ENCODE peak calls at places on chromosomes 7 and 10, in six cellular contexts. K is tibial nerve, I is heart left ventricle, O is gastrocnemius medialis, M is transverse colon, Q is body of pancreas. G is an unnamed sample. For H3K4me1, the result is how much of the 10 kb centered on the place peaks cover.

GRCh38 chr10:92238586-92239098 is 52.2 kb downstream of the CPEB3 start:
- DNase-seq in K (peak), I (no peak), O (peak), M (peak), Q (peak), G (peak)

GRCh38 chr7:155399577-155399976 is 58.4 kb upstream of the EN2 start:
- DNase-seq in K (no peak), I (no peak), O (no peak), M (no peak), Q (no peak), G (no peak)

GRCh38 chr10:78134919-78135318 is 101.3 kb downstream of the RPS24 start:
- DNase-seq in K (no peak), I (no peak), O (no peak), M (no peak), Q (no peak), G (no peak)

GRCh38 chr10:48670978-48671913 is 13.4 kb upstream of the WDFY4 start:
- DNase-seq in K (no peak), I (peak), O (no peak), M (peak), Q (no peak), G (no peak)

GRCh38 chr10:102660891-102661613 is 16.8 kb downstream of the TRIM8 start:
- DNase-seq in K (no peak), I (peak), O (no peak), M (peak), Q (peak), G (no peak)

GRCh38 chr7:36563706-36564325 is 160.5 kb downstream of the AOAH start:
- DNase-seq in K (no peak), I (no peak), O (no peak), M (no peak), Q (no peak), G (no peak)

GRCh38 chr10:642186-642890 is 47.1 kb downstream of the DIP2C start:
- DNase-seq in K (no peak), I (no peak), O (no peak), M (peak), Q (no peak), G (no peak)

GRCh38 chr7:93476491-93477344 is 97.8 kb downstream of the CALCR start:
- DNase-seq in K (no peak), I (no peak), O (no peak), M (no peak), Q (no peak), G (no peak)

GRCh38 chr7:38102486-38102885 is 75.6 kb upstream of the STARD3NL start:
- DNase-seq in K (no peak), I (no peak), O (no peak), M (no peak), Q (no peak), G (no peak)

GRCh38 chr7:73599916-73600315 is 21.5 kb upstream of the TBL2 start:
- DNase-seq in K (no peak), I (no peak), O (no peak), M (no peak), Q (no peak), G (no peak)

GRCh38 chr10:58239561-58240169 is 28.0 kb downstream of the IPMK start:
- DNase-seq in K (no peak), I (no peak), O (no peak), M (no peak), Q (no peak), G (no peak)

GRCh38 chr7:81503321-81503720 is 266.5 kb downstream of the HGF start:
- DNase-seq in K (no peak), I (no peak), O (no peak), M (no peak), Q (no peak), G (no peak)

GRCh38 chr7:149869867-149870266 is 3.9 kb upstream of the ATP6V0E2 start:
- DNase-seq in K (no peak), I (peak), O (no peak), M (no peak), Q (no peak), G (no peak)

GRCh38 chr7:44637788-44638594 is 31.6 kb downstream of the OGDH start:
- DNase-seq in K (no peak), I (no peak), O (no peak), M (peak), Q (peak), G (no peak)

GRCh38 chr10:30527623-30528426 is 93.8 kb downstream of the MAP3K8 start:
- DNase-seq in K (no peak), I (no peak), O (no peak), M (no peak), Q (peak), G (no peak)

GRCh38 chr10:77361426-77361825 is 276.2 kb downstream of the KCNMA1 start:
- DNase-seq in K (no peak), I (no peak), O (no peak), M (no peak), Q (no peak), G (no peak)

GRCh38 chr10:97724341-97724941 is 10.9 kb downstream of the MARVELD1 start:
- DNase-seq in K (no peak), I (no peak), O (no peak), M (peak), Q (no peak), G (no peak)

GRCh38 chr7:50335795-50336754 is 31.6 kb downstream of the IKZF1 start:
- DNase-seq in K (no peak), I (no peak), O (no peak), M (peak), Q (no peak), G (no peak)

GRCh38 chr10:4470231-4470840 is 355.7 kb upstream of the AKR1E2 start:
- DNase-seq in K (no peak), I (no peak), O (no peak), M (no peak), Q (no peak), G (no peak)

GRCh38 chr10:110833941-110834621 is 37.6 kb upstream of the PDCD4 start:
- DNase-seq in K (no peak), I (no peak), O (no peak), M (no peak), Q (peak), G (peak)

GRCh38 chr7:121382479-121382878 is 13.6 kb downstream of the FAM3C start:
- DNase-seq in K (no peak), I (no peak), O (no peak), M (no peak), Q (no peak), G (no peak)

GRCh38 chr7:949021-949934 is 5.2 kb downstream of the ADAP1 start:
- DNase-seq in K (no peak), I (peak), O (no peak), M (peak), Q (peak), G (no peak)

GRCh38 chr10:132185601-132186487 is 904 bp upstream of the DPYSL4 start:
- DNase-seq in K (no peak), I (peak), O (no peak), M (peak), Q (peak), G (peak)

GRCh38 chr7:139844779-139845442 is 15.8 kb downstream of the TBXAS1 start:
- DNase-seq in K (no peak), I (no peak), O (no peak), M (peak), Q (peak), G (no peak)

GRCh38 chr10:87842776-87843497 is 20.4 kb downstream of the KLLN start:
- DNase-seq in K (no peak), I (no peak), O (no peak), M (no peak), Q (no peak), G (no peak)

GRCh38 chr7:84744388-84744787 is 442.5 kb downstream of the SEMA3D start:
- DNase-seq in K (no peak), I (no peak), O (no peak), M (no peak), Q (no peak), G (no peak)

GRCh38 chr10:33666686-33667480 is 332.4 kb upstream of the NRP1 start:
- DNase-seq in K (no peak), I (no peak), O (no peak), M (no peak), Q (no peak), G (peak)

GRCh38 chr7:72087926-72088325 is 324.2 kb downstream of the CALN1 start:
- DNase-seq in K (no peak), I (no peak), O (no peak), M (no peak), Q (no peak), G (no peak)

GRCh38 chr10:110507303-110507702 is 9.6 kb downstream of the DUSP5 start:
- DNase-seq in K (no peak), I (no peak), O (no peak), M (no peak), Q (no peak), G (no peak)

GRCh38 chr10:59873924-59874323 is 32.4 kb downstream of the CCDC6 start:
- DNase-seq in K (no peak), I (no peak), O (no peak), M (no peak), Q (no peak), G (no peak)

GRCh38 chr10:132506711-132507466 is 30.7 kb upstream of the INPP5A start:
- DNase-seq in K (peak), I (no peak), O (peak), M (no peak), Q (peak), G (peak)

GRCh38 chr7:127943541-127944521 is 87.4 kb downstream of the LRRC4 start:
- DNase-seq in K (no peak), I (no peak), O (no peak), M (no peak), Q (peak), G (no peak)

GRCh38 chr7:127940365-127941160 is 90.7 kb downstream of the LRRC4 start:
- DNase-seq in K (no peak), I (no peak), O (no peak), M (no peak), Q (peak), G (no peak)

GRCh38 chr7:127938588-127938987 is 92.6 kb downstream of the LRRC4 start:
- DNase-seq in K (no peak), I (no peak), O (no peak), M (no peak), Q (no peak), G (no peak)

GRCh38 chr7:127937066-127937680 is 94.1 kb downstream of the LRRC4 start:
- DNase-seq in K (no peak), I (no peak), O (no peak), M (no peak), Q (no peak), G (no peak)

DNA sequence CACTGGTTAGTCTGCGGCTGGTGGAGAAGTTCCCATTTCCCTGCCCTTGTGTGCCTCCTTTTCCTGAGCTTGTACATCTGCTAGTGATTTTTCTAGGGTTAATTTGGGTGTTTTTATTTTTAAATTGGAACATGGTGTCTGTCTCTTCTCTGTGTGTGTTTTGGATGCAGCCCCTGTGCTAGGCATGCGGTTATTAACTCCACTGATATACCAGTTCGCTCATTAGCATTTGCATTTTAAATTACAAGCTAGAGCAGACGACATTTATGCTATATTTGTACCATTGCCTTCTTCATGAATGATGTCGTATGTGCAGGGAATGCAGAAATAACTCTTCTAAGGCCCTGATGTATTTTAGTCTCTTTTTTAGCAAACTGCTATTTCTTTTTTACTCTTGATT is 89.8 kb downstream of the LRRC4 start:
- DNase-seq in K (no peak), I (no peak), O (no peak), M (no peak), Q (no peak), G (no peak)
- H3K4me1 ChIP-seq in K (half or more), I (under half), O (under half), M (under half), Q (under half), G (under half)

DNA sequence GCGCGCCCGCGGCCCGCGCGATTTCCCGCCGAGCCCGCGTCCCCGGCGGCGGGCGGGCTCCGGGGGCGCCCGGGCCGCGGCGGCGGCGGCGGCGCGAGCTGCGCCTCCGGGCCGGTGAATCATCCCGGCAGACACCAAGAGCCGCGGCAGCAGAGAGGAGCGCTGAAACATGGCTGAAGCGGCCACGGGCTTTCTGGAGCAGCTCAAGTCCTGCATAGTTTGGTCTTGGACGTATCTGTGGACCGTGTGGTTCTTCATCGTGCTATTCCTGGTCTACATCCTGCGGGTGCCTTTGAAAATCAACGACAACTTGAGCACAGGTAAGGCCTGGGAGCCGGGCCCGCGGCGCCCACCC is at the start of gene ST7:
- DNase-seq in K (no peak), I (peak), O (peak), M (peak), Q (peak), G (peak)
- TF ChIP-seq POLR2A in K (peak), I (no peak), O (no peak), M (peak), Q (peak), G (no peak)

DNA sequence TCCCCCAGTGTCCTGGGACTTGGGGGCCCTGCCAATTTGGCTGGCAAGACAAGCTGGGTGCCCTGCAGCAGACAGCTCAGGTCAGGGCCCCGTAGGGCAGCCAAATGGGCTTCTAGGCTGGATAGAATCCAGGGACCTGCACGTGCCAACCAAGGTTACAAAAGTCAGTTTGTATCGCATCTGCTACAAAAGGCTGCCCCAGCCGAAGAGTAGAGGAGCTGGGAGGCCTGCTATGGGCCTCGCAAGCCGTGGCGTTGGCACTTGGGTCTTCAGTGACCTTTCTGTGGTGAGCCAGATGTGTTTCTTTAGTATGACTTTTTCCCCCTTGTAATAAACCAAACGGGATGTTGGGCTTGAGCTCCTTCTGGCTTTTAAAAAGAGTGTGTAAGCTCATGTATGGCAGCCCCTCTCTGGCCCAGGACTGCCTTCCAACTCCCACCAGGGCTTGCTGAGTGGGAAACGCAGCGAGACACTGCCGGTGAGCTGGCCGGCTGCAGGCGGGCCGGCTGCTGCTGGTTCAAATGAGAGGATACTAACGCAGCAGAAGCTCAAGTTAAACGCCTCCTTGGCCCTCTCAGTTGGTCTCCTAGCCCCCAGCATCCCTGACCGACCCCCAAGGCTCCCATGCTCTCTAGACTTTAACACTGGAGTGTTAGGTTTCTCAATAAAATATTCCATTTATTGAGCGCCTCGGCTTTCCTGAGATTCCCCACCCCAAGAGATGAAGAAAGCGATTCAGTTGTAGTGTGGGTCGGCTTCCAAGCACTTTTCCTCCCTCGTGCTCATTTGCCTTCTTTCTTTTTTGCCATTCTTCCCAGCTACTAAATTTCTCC is 3.1 kb upstream of the HOXA10 start:
- DNase-seq in K (peak), I (peak), O (peak), M (peak), Q (no peak), G (no peak)
- H3K4me1 ChIP-seq in K (under half), I (under half), O (half or more), M (under half), Q (under half), G (under half)

DNA sequence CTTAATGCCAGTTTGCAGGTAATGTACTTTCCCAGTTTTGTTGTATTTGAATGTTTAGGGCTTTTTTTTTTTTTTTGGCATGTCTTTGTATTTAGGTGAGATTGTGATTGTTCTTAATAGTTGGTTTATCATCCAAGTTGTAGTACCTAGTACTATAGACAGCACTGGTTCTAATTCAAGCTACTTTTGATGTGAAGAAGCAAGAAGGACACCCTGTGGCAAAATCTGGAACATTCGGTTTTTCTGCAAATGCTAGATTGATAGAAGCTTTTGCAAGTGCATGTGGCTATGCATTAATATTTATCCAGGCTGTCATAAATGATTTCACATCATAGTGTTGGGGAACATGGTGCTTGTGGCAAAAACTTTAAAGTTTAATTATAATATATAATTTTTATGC is 248.9 kb downstream of the FOXP2 start:
- DNase-seq in K (no peak), I (no peak), O (no peak), M (peak), Q (peak), G (peak)
- TF ChIP-seq POLR2A in K (no peak), I (no peak), O (no peak), M (no peak), Q (no peak), G (no peak)

GRCh38 chr7:134878731-134879295 is 99.4 kb downstream of the CALD1 start:
- DNase-seq in K (no peak), I (no peak), O (no peak), M (no peak), Q (no peak), G (no peak)
- H3K4me1 ChIP-seq in K (under half), I (under half), O (under half), M (under half), Q (under half), G (under half)

DNA sequence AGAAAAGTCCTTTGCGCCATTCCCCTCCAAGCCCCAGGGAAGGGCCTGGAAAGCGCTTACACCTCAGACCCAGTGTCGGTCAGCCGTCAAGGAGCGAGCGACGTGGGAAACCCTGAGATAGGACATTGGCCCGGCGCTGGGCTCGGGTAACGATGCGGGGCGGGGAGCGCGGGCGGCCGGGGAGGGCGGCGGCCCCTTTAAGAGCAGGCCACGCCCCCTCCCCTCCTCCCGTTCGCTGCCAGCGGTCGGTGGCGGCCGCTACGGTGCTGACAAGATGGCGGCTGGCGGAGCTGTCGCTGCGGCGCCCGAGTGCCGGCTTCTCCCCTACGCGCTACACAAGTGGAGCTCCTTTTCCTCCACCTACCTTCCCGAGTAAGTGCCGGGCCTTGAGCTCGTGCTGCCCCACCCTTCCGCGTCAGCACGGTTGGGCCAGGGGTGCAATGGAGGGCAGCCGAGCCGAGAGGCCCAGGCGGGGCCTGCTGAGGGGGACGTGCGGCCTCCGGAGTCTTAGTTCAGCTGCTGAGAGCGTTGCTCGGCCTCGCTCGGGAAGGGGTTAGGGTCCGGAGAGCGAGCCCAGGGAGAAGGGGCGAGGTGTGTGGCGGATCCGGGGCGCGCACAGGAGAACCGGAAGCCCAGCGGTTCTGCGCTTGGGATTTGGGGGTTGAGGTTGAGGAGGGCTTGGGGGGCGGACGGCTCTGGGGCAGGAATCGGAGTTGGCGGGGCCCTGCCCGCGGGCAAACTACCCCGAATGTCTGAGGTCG is at the start of gene MKLN1:
- DNase-seq in K (peak), I (peak), O (peak), M (peak), Q (peak), G (peak)
- TF ChIP-seq POLR2A in K (peak), I (peak), O (peak), M (peak), Q (peak), G (peak)

DNA sequence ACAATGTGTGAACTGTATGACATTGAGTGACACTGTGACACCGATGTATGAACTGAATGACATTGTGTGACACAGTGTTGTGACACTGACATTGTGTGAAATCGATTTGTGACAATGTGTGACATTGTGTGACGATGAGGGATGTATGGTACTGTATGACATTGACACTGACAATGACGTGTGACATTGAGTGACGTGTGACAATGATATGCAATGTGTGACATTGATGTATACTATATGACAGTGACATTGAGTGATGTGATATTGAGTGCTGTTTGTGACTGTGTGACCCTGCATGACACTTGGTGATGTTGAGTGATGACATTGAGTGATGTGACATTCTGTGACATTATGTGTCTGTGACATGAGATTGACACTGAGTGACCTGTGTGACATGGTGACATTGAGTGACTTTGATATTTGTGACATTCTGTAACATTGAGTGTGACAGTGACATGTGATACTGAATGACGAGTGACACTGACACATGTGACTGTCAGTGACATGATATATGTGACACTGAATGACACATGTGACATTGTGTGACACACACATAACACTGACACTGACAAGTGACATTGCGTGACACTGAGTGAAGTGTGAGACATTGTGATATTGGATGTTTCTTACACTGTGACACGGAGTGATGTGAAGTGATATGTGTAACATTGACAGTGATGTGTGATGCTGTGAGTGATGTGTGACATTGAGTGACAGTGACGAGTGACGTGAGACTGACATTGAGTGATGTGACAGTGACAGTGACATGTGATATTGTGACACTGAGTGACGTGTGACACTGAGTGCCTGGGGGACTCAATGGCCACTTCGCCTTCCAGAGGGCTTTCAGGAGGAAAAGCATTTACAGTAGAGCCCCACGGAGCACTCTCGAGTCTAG is 167.5 kb downstream of the PRKAG2 start:
- DNase-seq in K (no peak), I (no peak), O (no peak), M (no peak), Q (no peak), G (no peak)
- H3K4me1 ChIP-seq in K (under half), I (under half), O (under half), M (under half), Q (under half), G (under half)